ENCODE peak calls at places on chromosomes 2 and 18, in five cellular contexts. One of them, this sample, is unnamed.

GRCh38 chr2:68766378-68766845 is 31.8 kb downstream of the ARHGAP25 start:
- DNase-seq in GM06990: no peak
- DNase-seq in body of pancreas: peak
- DNase-seq in GM10248: no peak
- DNase-seq in omental fat pad: no peak
- DNase-seq in this sample: no peak

GRCh38 chr2:241068136-241068941 is 33.7 kb downstream of the MTERF4 start:
- DNase-seq in GM06990: no peak
- DNase-seq in omental fat pad: no peak
- DNase-seq in body of pancreas: no peak
- DNase-seq in GM10248: no peak
- DNase-seq in this sample: no peak

GRCh38 chr18:10271481-10271880 is 183.0 kb upstream of the APCDD1 start:
- DNase-seq in omental fat pad: no peak
- DNase-seq in GM06990: no peak
- DNase-seq in body of pancreas: no peak
- DNase-seq in GM10248: no peak
- DNase-seq in this sample: peak

GRCh38 chr2:168096158-168096557 is 151.2 kb downstream of the STK39 start:
- DNase-seq in GM10248: no peak
- DNase-seq in GM06990: no peak
- DNase-seq in body of pancreas: no peak
- DNase-seq in omental fat pad: no peak
- DNase-seq in this sample: no peak

GRCh38 chr18:2905802-2906521 is 59.2 kb downstream of the EMILIN2 start:
- DNase-seq in GM06990: peak
- DNase-seq in GM10248: peak
- DNase-seq in omental fat pad: no peak
- DNase-seq in body of pancreas: peak
- DNase-seq in this sample: peak

GRCh38 chr2:28030600-28030999 is 140.1 kb downstream of the BABAM2 start:
- DNase-seq in body of pancreas: no peak
- DNase-seq in omental fat pad: no peak
- DNase-seq in GM10248: no peak
- DNase-seq in GM06990: no peak
- DNase-seq in this sample: no peak

GRCh38 chr2:170771049-170771937 is 1.1 kb downstream of the ERICH2 start:
- DNase-seq in omental fat pad: no peak
- DNase-seq in body of pancreas: no peak
- DNase-seq in GM06990: peak
- DNase-seq in GM10248: no peak
- DNase-seq in this sample: peak

GRCh38 chr2:241804326-241805276 is 4.4 kb upstream of the NEU4 start:
- DNase-seq in body of pancreas: no peak
- DNase-seq in omental fat pad: no peak
- DNase-seq in GM10248: peak
- DNase-seq in GM06990: peak
- DNase-seq in this sample: no peak

GRCh38 chr2:9187620-9188214 is 18.9 kb upstream of the ASAP2 start:
- DNase-seq in GM10248: no peak
- DNase-seq in omental fat pad: no peak
- DNase-seq in GM06990: no peak
- DNase-seq in body of pancreas: no peak
- DNase-seq in this sample: peak

GRCh38 chr2:29627366-29627765 is 294.0 kb downstream of the ALK start:
- DNase-seq in body of pancreas: no peak
- DNase-seq in GM10248: no peak
- DNase-seq in omental fat pad: no peak
- DNase-seq in GM06990: no peak
- DNase-seq in this sample: peak

GRCh38 chr2:208984376-208985100 is 439.3 kb upstream of the MAP2 start:
- DNase-seq in body of pancreas: peak
- DNase-seq in GM10248: no peak
- DNase-seq in omental fat pad: no peak
- DNase-seq in GM06990: no peak
- DNase-seq in this sample: peak

GRCh38 chr18:31278609-31279071 is 39.3 kb upstream of the DSG1 start:
- DNase-seq in GM06990: no peak
- DNase-seq in GM10248: no peak
- DNase-seq in omental fat pad: no peak
- DNase-seq in body of pancreas: no peak
- DNase-seq in this sample: no peak

GRCh38 chr2:74646201-74646600 is 1.9 kb downstream of the M1AP start:
- DNase-seq in GM06990: no peak
- DNase-seq in GM10248: no peak
- DNase-seq in body of pancreas: no peak
- DNase-seq in omental fat pad: no peak
- DNase-seq in this sample: no peak

GRCh38 chr2:110806053-110806452 is 73.7 kb downstream of the ACOXL start:
- DNase-seq in body of pancreas: no peak
- DNase-seq in GM10248: no peak
- DNase-seq in omental fat pad: no peak
- DNase-seq in GM06990: peak
- DNase-seq in this sample: no peak

GRCh38 chr2:197307236-197307932 is 3.2 kb downstream of the ANKRD44 start:
- DNase-seq in GM10248: no peak
- DNase-seq in omental fat pad: no peak
- DNase-seq in body of pancreas: no peak
- DNase-seq in GM06990: no peak
- DNase-seq in this sample: no peak

GRCh38 chr2:175769200-175769599 is 232.9 kb downstream of the LNPK start:
- DNase-seq in GM06990: no peak
- DNase-seq in body of pancreas: no peak
- DNase-seq in omental fat pad: no peak
- DNase-seq in GM10248: no peak
- DNase-seq in this sample: peak

GRCh38 chr2:61253136-61253535 is 91.1 kb downstream of the C2orf74 start:
- DNase-seq in GM10248: no peak
- DNase-seq in body of pancreas: no peak
- DNase-seq in GM06990: no peak
- DNase-seq in omental fat pad: no peak
- DNase-seq in this sample: peak

GRCh38 chr2:7031424-7032245 is 114.4 kb downstream of the RNF144A start:
- DNase-seq in omental fat pad: no peak
- DNase-seq in GM10248: no peak
- DNase-seq in GM06990: no peak
- DNase-seq in body of pancreas: peak
- DNase-seq in this sample: no peak

GRCh38 chr2:36366491-36367120 is 11.0 kb downstream of the CRIM1 start:
- DNase-seq in omental fat pad: no peak
- DNase-seq in GM06990: no peak
- DNase-seq in body of pancreas: no peak
- DNase-seq in GM10248: no peak
- DNase-seq in this sample: no peak

GRCh38 chr2:75582840-75583239 is 22.1 kb upstream of the EVA1A start:
- DNase-seq in body of pancreas: no peak
- DNase-seq in GM06990: no peak
- DNase-seq in omental fat pad: no peak
- DNase-seq in GM10248: no peak
- DNase-seq in this sample: peak

GRCh38 chr2:206482123-206482522 is 38.8 kb downstream of the ADAM23 start:
- DNase-seq in body of pancreas: no peak
- DNase-seq in GM10248: no peak
- DNase-seq in omental fat pad: no peak
- DNase-seq in GM06990: no peak
- DNase-seq in this sample: peak

GRCh38 chr2:77937366-77937765 is 415.2 kb upstream of the LRRTM4 start:
- DNase-seq in body of pancreas: no peak
- DNase-seq in GM06990: no peak
- DNase-seq in omental fat pad: no peak
- DNase-seq in GM10248: no peak
- DNase-seq in this sample: no peak

GRCh38 chr18:58247363-58247834 is 203.4 kb downstream of the NEDD4L start:
- DNase-seq in GM06990: no peak
- DNase-seq in omental fat pad: no peak
- DNase-seq in body of pancreas: peak
- DNase-seq in GM10248: peak
- DNase-seq in this sample: peak

GRCh38 chr18:55351220-55351619 is 236.8 kb downstream of the TCF4 start:
- DNase-seq in omental fat pad: no peak
- DNase-seq in GM06990: no peak
- DNase-seq in body of pancreas: no peak
- DNase-seq in GM10248: no peak
- DNase-seq in this sample: peak

GRCh38 chr2:85889648-85890281 is 975 bp upstream of the ST3GAL5 start:
- DNase-seq in omental fat pad: peak
- DNase-seq in body of pancreas: peak
- DNase-seq in GM06990: no peak
- DNase-seq in GM10248: no peak
- DNase-seq in this sample: peak

GRCh38 chr2:226031962-226032441 is 632.5 kb downstream of the NYAP2 start:
- DNase-seq in GM10248: no peak
- DNase-seq in omental fat pad: no peak
- DNase-seq in GM06990: no peak
- DNase-seq in body of pancreas: no peak
- DNase-seq in this sample: peak

GRCh38 chr2:209648714-209649113 is 122.9 kb upstream of the UNC80 start:
- DNase-seq in GM10248: no peak
- DNase-seq in body of pancreas: no peak
- DNase-seq in omental fat pad: no peak
- DNase-seq in GM06990: no peak
- DNase-seq in this sample: peak

GRCh38 chr18:23822590-23823385 is 133.5 kb downstream of the LAMA3 start:
- DNase-seq in GM06990: no peak
- DNase-seq in omental fat pad: no peak
- DNase-seq in GM10248: no peak
- DNase-seq in body of pancreas: no peak
- DNase-seq in this sample: peak

GRCh38 chr18:78378403-78378802 is 601.2 kb upstream of the SALL3 start:
- DNase-seq in body of pancreas: no peak
- DNase-seq in GM06990: no peak
- DNase-seq in omental fat pad: no peak
- DNase-seq in GM10248: no peak
- DNase-seq in this sample: no peak

GRCh38 chr2:65033178-65033577 is 23.0 kb upstream of the CEP68 start:
- DNase-seq in omental fat pad: no peak
- DNase-seq in body of pancreas: no peak
- DNase-seq in GM10248: no peak
- DNase-seq in GM06990: no peak
- DNase-seq in this sample: peak

GRCh38 chr2:71409611-71410010 is 43.8 kb upstream of the DYSF start:
- DNase-seq in omental fat pad: no peak
- DNase-seq in GM10248: no peak
- DNase-seq in GM06990: no peak
- DNase-seq in body of pancreas: no peak
- DNase-seq in this sample: no peak

GRCh38 chr2:107584577-107584976 is 242.1 kb upstream of the RGPD4 start:
- DNase-seq in GM10248: no peak
- DNase-seq in body of pancreas: no peak
- DNase-seq in omental fat pad: no peak
- DNase-seq in GM06990: no peak
- DNase-seq in this sample: peak

GRCh38 chr18:40249390-40250080 is 1705.5 kb upstream of the PIK3C3 start:
- DNase-seq in GM06990: no peak
- DNase-seq in body of pancreas: no peak
- DNase-seq in GM10248: no peak
- DNase-seq in omental fat pad: no peak
- DNase-seq in this sample: no peak

GRCh38 chr2:70443726-70444125 is 109.9 kb downstream of the TGFA start:
- DNase-seq in GM06990: no peak
- DNase-seq in GM10248: no peak
- DNase-seq in body of pancreas: no peak
- DNase-seq in omental fat pad: no peak
- DNase-seq in this sample: no peak

GRCh38 chr18:9619056-9619455 is 4.7 kb upstream of the PPP4R1 start:
- DNase-seq in GM06990: no peak
- DNase-seq in body of pancreas: no peak
- DNase-seq in omental fat pad: no peak
- DNase-seq in GM10248: no peak
- DNase-seq in this sample: no peak

GRCh38 chr2:144128104-144128746 is 391.7 kb downstream of the ZEB2 start:
- DNase-seq in body of pancreas: no peak
- DNase-seq in omental fat pad: no peak
- DNase-seq in GM06990: no peak
- DNase-seq in GM10248: no peak
- DNase-seq in this sample: no peak

GRCh38 chr2:239579081-239579480 is 178.3 kb upstream of the HDAC4 start:
- DNase-seq in body of pancreas: no peak
- DNase-seq in GM06990: no peak
- DNase-seq in omental fat pad: no peak
- DNase-seq in GM10248: no peak
- DNase-seq in this sample: no peak